ENCODE peak calls at places on chromosomes 4 and X, in four cellular contexts. One of them, this sample, is unnamed.

GRCh38 chrX:19613645-19614323 is 98.5 kb upstream of the MAP3K15 start:
- DNase-seq in K562: no peak
- DNase-seq in GM12878: no peak
- DNase-seq in HepG2: no peak
- DNase-seq in this sample: no peak

GRCh38 chr4:80538276-80538926 is 202.9 kb downstream of the CFAP299 start:
- DNase-seq in HepG2: no peak
- DNase-seq in GM12878: no peak
- DNase-seq in K562: no peak
- DNase-seq in this sample: no peak

GRCh38 chr4:56640907-56641493 is 40.1 kb downstream of the HOPX start:
- DNase-seq in GM12878: no peak
- DNase-seq in HepG2: no peak
- DNase-seq in K562: no peak
- DNase-seq in this sample: no peak

GRCh38 chrX:86917959-86918358 is 599.6 kb upstream of the KLHL4 start:
- DNase-seq in K562: no peak
- DNase-seq in HepG2: no peak
- DNase-seq in GM12878: no peak
- DNase-seq in this sample: no peak

GRCh38 chr4:879730-880079 is 52.4 kb downstream of the GAK start:
- DNase-seq in K562: no peak
- DNase-seq in HepG2: no peak
- DNase-seq in GM12878: peak
- DNase-seq in this sample: no peak

GRCh38 chrX:149648932-149649331 is 17.3 kb upstream of the TMEM185A start:
- DNase-seq in K562: no peak
- DNase-seq in HepG2: no peak
- DNase-seq in GM12878: no peak
- DNase-seq in this sample: no peak

GRCh38 chr4:152415980-152416379 is 119.9 kb downstream of the FBXW7 start:
- DNase-seq in HepG2: peak
- DNase-seq in K562: no peak
- DNase-seq in GM12878: no peak
- DNase-seq in this sample: no peak

GRCh38 chr4:23654791-23655190 is 235.1 kb downstream of the PPARGC1A start:
- DNase-seq in GM12878: no peak
- DNase-seq in K562: no peak
- DNase-seq in HepG2: no peak
- DNase-seq in this sample: no peak

GRCh38 chrX:54826598-54826997 is 19.1 kb downstream of the MAGED2 start:
- DNase-seq in K562: no peak
- DNase-seq in GM12878: no peak
- DNase-seq in HepG2: no peak
- DNase-seq in this sample: no peak

GRCh38 chrX:39418936-39419659 is 617.8 kb downstream of the MID1IP1 start:
- DNase-seq in GM12878: no peak
- DNase-seq in HepG2: no peak
- DNase-seq in K562: no peak
- DNase-seq in this sample: no peak

GRCh38 chr4:127188847-127189246 is 443.9 kb upstream of the INTU start:
- DNase-seq in K562: no peak
- DNase-seq in GM12878: no peak
- DNase-seq in HepG2: no peak
- DNase-seq in this sample: no peak

GRCh38 chrX:155966876-155967275 is 30.6 kb upstream of the IL9R start:
- DNase-seq in K562: peak
- DNase-seq in HepG2: peak
- DNase-seq in GM12878: peak
- DNase-seq in this sample: peak

GRCh38 chr4:80767944-80768343 is 262.6 kb upstream of the BMP3 start:
- DNase-seq in K562: no peak
- DNase-seq in GM12878: no peak
- DNase-seq in HepG2: no peak
- DNase-seq in this sample: no peak

DNA sequence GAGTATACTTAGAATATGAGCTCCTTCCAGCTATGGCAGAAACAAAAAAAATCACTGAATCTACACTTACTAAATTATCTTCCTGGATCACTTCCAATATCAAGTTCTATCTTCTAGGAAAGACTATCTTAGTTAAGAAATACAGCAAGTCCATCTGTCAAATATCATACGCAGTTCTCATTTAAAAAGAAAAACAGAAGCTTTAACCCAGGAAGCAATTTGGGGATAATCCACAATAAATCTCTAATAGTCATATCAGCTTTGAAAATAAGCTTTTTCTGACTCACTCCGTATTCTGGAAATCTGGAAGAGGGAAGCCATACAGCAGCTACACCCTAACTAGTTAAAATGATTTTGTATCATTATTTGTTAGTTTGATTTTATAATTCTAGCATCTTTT is 37.2 kb downstream of the NFXL1 start:
- DNase-seq in K562: no peak
- DNase-seq in HepG2: no peak
- DNase-seq in GM12878: no peak
- DNase-seq in this sample: no peak
- TF ChIP-seq BHLHE40 in K562: no peak
- TF ChIP-seq BHLHE40 in HepG2: no peak
- TF ChIP-seq BHLHE40 in GM12878: no peak
- TF ChIP-seq BHLHE40 in this sample: no peak

DNA sequence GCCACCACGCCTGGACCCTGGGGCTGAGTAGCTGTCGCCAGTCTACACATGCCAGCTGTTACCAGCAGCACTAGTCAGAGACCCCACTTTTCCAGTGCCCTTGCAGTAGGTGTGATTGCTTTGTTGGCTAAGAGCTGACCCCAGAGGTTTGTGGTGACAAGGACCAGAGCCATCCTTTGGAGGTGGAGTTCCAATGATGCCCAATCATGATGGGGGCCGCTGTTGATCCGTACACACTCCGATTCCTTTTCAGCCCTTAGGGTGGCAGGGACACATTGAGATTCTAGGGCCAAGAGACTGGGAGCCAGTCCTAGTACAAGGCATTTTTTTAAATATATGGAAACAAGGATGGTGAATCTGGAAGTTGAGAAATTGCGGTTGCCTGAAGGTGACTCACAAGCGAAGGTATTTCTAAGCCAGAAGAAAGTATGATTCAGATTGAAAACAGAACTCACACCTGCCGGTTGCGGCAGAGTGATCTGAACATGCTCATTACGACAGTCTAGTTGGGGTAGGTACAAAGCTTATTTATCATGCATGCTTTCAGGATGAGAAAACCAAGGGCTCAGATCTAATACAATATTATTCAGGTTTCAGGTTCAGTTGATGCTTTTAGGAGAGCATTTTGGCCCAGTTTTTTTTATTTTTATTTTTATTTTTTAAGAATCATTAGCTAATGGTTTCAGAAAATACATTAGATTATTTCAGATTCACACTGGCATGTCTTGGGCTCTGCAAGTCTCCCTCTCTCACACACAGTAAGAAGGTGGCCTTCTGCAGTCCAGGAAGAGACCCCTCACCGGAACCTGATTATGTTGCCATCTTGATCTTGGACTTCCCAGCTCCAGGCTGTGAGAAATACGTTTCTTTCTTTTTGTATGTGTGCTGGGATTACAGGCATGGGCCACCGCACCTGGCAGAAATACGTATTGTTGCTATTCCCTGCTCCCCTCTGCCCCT is 43.4 kb downstream of the SHROOM2 start:
- DNase-seq in HepG2: no peak
- DNase-seq in GM12878: peak
- DNase-seq in K562: no peak
- DNase-seq in this sample: no peak
- TF ChIP-seq SP1 in HepG2: no peak
- TF ChIP-seq SP1 in GM12878: no peak
- TF ChIP-seq SP1 in K562: no peak
- TF ChIP-seq SP1 in this sample: no peak

GRCh38 chr4:38426532-38426931 is 237.5 kb upstream of the KLF3 start:
- DNase-seq in GM12878: no peak
- DNase-seq in HepG2: no peak
- DNase-seq in K562: no peak
- DNase-seq in this sample: no peak

GRCh38 chr4:38422850-38423249 is 241.1 kb upstream of the KLF3 start:
- DNase-seq in GM12878: no peak
- DNase-seq in K562: no peak
- DNase-seq in HepG2: no peak
- DNase-seq in this sample: no peak

DNA sequence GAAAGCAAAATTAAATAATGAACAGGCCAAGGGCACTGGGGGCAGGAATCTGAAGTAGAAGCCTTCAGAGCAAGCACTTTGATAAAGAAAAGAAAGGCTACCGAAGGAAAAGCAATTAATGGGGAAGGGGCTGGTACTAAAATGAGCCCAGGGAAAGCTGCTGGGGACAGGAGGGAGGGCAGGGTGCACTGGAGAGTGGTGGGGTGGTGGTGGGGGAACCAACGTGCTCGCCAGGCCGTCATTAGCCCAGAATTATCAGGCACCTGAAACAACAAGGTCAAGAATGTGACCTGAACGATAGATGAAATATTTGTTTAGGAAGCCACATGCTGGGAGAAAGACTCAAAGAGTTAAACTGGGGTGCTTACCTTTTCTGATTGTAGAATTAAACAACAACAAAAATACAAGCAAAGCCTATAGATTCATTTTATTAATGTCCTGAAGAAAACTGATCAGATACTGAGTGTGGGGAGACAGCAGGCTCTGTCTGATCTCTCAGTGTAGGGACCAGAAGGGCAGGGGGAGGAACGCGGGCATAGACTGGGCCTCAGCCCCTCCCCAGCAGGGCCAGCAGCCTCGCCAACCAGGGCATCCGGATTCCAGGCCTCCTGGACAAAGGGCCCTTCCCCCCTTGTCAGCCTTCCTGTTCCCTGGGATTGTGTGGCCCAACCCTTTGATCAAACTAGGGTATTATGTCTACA is 239.7 kb upstream of the KLF3 start:
- DNase-seq in GM12878: no peak
- DNase-seq in HepG2: peak
- DNase-seq in K562: no peak
- DNase-seq in this sample: no peak
- TF ChIP-seq BHLHE40 in GM12878: no peak
- TF ChIP-seq BHLHE40 in HepG2: no peak
- TF ChIP-seq BHLHE40 in K562: no peak
- TF ChIP-seq BHLHE40 in this sample: no peak

DNA sequence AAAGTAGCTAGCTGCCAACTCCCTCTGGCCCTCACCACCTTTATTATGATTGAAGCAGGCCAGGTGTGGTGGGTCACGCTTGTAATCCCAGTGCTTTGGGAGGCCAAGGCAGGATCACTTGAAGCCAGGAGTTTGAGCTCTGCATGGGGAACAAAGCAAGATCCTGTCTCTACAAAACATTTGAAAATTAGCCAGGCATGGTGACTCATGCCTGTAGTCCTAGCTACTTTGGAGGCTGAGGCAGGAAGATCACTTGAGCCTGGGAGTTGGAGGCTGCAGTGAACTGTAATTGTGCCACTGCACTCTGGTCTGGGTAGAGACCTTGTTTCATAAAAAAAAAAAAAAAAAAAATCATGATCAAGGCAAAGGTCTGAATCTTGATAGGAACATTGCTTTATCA is 467.0 kb upstream of the DIPK2B start:
- DNase-seq in GM12878: no peak
- DNase-seq in HepG2: no peak
- DNase-seq in K562: no peak
- DNase-seq in this sample: no peak
- TF ChIP-seq SP1 in GM12878: no peak
- TF ChIP-seq SP1 in HepG2: no peak
- TF ChIP-seq SP1 in K562: no peak
- TF ChIP-seq SP1 in this sample: no peak

GRCh38 chrX:1144293-1144692 is 68.2 kb downstream of the CRLF2 start:
- DNase-seq in K562: no peak
- DNase-seq in HepG2: no peak
- DNase-seq in GM12878: no peak
- DNase-seq in this sample: no peak

GRCh38 chrX:1152090-1152489 is 60.4 kb downstream of the CRLF2 start:
- DNase-seq in GM12878: no peak
- DNase-seq in HepG2: no peak
- DNase-seq in K562: no peak
- DNase-seq in this sample: no peak

GRCh38 chrX:1151378-1152077 is 60.9 kb downstream of the CRLF2 start:
- DNase-seq in K562: no peak
- DNase-seq in GM12878: no peak
- DNase-seq in HepG2: no peak
- DNase-seq in this sample: no peak

GRCh38 chrX:1150569-1151347 is 61.7 kb downstream of the CRLF2 start:
- DNase-seq in HepG2: no peak
- DNase-seq in GM12878: no peak
- DNase-seq in K562: no peak
- DNase-seq in this sample: no peak

DNA sequence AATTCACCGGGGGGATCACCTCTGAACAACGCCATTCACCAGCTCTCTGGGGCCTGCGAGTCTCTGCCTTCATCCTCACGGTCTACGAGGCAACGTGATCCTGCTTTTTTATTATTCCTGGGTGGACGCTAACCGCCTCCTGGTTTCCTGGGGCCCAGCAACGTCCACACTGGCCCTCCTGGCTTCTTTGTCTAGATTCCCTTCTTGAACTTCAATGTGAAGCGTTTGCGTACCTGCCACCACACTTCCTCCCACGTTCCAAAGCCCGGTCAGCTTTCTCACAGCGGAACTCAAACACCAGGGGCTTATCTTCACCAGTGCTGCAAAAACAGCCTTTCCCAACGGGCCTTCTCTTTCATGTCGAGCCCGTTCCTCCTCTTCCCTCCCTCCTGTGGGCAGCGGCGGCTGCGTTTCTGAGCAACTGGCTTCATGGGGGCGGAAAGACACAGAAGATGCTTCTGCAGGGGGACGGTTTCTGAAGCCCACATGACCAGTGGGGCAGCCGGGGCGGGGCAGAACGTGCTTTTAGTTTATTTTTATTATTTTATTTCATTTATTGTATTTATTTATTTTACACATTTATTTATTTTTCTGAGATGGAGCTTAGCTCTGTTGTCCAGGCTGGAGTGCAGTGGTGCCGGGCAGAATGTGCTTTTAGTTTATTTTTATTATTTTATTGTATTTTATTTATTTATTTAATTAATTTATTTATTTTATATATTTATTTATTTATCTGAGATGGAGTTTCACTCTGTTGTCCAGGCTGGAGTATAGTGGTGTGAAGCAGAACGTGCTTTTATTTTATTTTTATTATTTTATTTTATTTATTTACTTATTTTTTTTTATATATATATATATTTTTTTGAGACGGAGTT is 64.6 kb downstream of the CRLF2 start:
- DNase-seq in K562: no peak
- DNase-seq in GM12878: no peak
- DNase-seq in HepG2: no peak
- DNase-seq in this sample: no peak
- TF ChIP-seq BHLHE40 in K562: no peak
- TF ChIP-seq BHLHE40 in GM12878: no peak
- TF ChIP-seq BHLHE40 in HepG2: no peak
- TF ChIP-seq BHLHE40 in this sample: no peak

GRCh38 chr4:121676388-121677075 is 20.2 kb downstream of the ANXA5 start:
- DNase-seq in HepG2: peak
- DNase-seq in GM12878: no peak
- DNase-seq in K562: no peak
- DNase-seq in this sample: no peak
- TF ChIP-seq SP1 in HepG2: no peak
- TF ChIP-seq SP1 in GM12878: no peak
- TF ChIP-seq SP1 in K562: no peak
- TF ChIP-seq SP1 in this sample: no peak